ENCODE peak calls at places on chromosomes 7 and 10, in four cellular contexts. S is GM20000; C is HFFc6; M is stimulated activated CD4-positive, alpha-beta T cell treated with anti-CD3 and anti-CD28 coated beads, TNF-alpha, amount 100 ng/mL, for 1 hour. P is an unnamed sample.

GRCh38 chr10:15627617-15628196 is 92.0 kb downstream of the ITGA8 start:
- DNase-seq in S (no peak), C (peak), M (no peak), P (no peak)

GRCh38 chr7:141558544-141559183 is 7.5 kb downstream of the AGK start:
- DNase-seq in S (no peak), C (peak), M (no peak), P (no peak)

GRCh38 chr10:93062499-93063216 is 2.1 kb downstream of the CYP26C1 start:
- DNase-seq in S (peak), C (no peak), M (no peak), P (no peak)

GRCh38 chr7:56578612-56579011 is 462.4 kb upstream of the NUPR2 start:
- DNase-seq in S (no peak), C (no peak), M (no peak), P (no peak)

GRCh38 chr7:20340839-20341238 is 10.1 kb downstream of the ITGB8 start:
- DNase-seq in S (no peak), C (no peak), M (no peak), P (no peak)

GRCh38 chr10:101693701-101694055 is 1.3 kb downstream of the FBXW4 start:
- DNase-seq in S (peak), C (no peak), M (no peak), P (no peak)

GRCh38 chr10:124578231-124579002 is 116.8 kb downstream of the LHPP start:
- DNase-seq in S (no peak), C (no peak), M (no peak), P (no peak)

GRCh38 chr7:101816499-101817030 is 861 bp upstream of the CUX1 start:
- DNase-seq in S (peak), C (no peak), M (peak), P (no peak)

GRCh38 chr7:41298343-41298875 is 404.5 kb downstream of the INHBA start:
- DNase-seq in S (no peak), C (no peak), M (no peak), P (no peak)

P was measured in Panc1.